ENCODE peak calls at places on chromosomes 1 and 21, in six cellular contexts. T, V, L, O, M and U are unnamed samples.
A peak's percentile ranks its signal among the peaks of the same experiment; 100 is the strongest.

GRCh38 chr1:50929376-50929958 is 30.6 kb downstream of the FAF1 start:
- DNase-seq in L (peak; percentile 47), M (no peak), V (no peak), T (peak; percentile 16), O (no peak), U (peak; percentile 5)

GRCh38 chr1:111577814-111578213 is 41.8 kb upstream of the RAP1A start:
- DNase-seq in M (no peak), L (no peak), O (no peak), T (no peak), V (no peak), U (no peak)

GRCh38 chr21:37700641-37701202 is 215.5 kb downstream of the KCNJ6 start:
- DNase-seq in T (peak; percentile 73), L (peak; percentile 48), V (peak; percentile 48), O (peak; percentile 56), M (peak; percentile 80), U (peak; percentile 92)

GRCh38 chr1:25068829-25069228 is 138.8 kb upstream of the RUNX3 start:
- DNase-seq in L (no peak), V (no peak), O (no peak), M (peak; percentile 49), T (no peak), U (no peak)

GRCh38 chr1:44662683-44663030 is 11.6 kb downstream of the TMEM53 start:
- DNase-seq in T (no peak), M (no peak), O (no peak), L (no peak), V (no peak), U (no peak)

GRCh38 chr1:67100833-67101232 is 33.9 kb downstream of the C1orf141 start:
- DNase-seq in V (no peak), L (no peak), T (no peak), O (no peak), M (no peak), U (no peak)

GRCh38 chr1:149962039-149962647 is 25.5 kb upstream of the MTMR11 start:
- DNase-seq in V (no peak), T (peak; percentile 58), L (peak; percentile 67), O (peak; percentile 34), M (peak; percentile 72), U (peak; percentile 57)

GRCh38 chr21:45259206-45259795 is 28.4 kb downstream of the POFUT2 start:
- DNase-seq in O (no peak), M (no peak), V (peak; percentile 39), L (no peak), T (no peak), U (no peak)

GRCh38 chr1:151919246-151919645 is 9.9 kb upstream of the THEM4 start:
- DNase-seq in M (no peak), V (no peak), O (no peak), T (no peak), L (no peak), U (no peak)

GRCh38 chr1:78168306-78168705 is 122.5 kb downstream of the GIPC2 start:
- DNase-seq in L (no peak), M (no peak), O (no peak), T (no peak), V (no peak), U (no peak)

GRCh38 chr1:185813401-185813979 is 79.3 kb downstream of the HMCN1 start:
- DNase-seq in T (peak; percentile 43), V (no peak), L (peak; percentile 24), M (peak; percentile 13), O (no peak), U (peak; percentile 48)

GRCh38 chr1:66274634-66275033 is 259.3 kb upstream of the SGIP1 start:
- DNase-seq in O (no peak), T (no peak), M (no peak), L (no peak), V (no peak), U (no peak)

GRCh38 chr1:8091691-8092090 is 65.6 kb upstream of the ERRFI1 start:
- DNase-seq in M (no peak), V (no peak), T (no peak), L (no peak), O (no peak), U (no peak)

GRCh38 chr1:211127166-211127565 is 6.8 kb downstream of the KCNH1 start:
- DNase-seq in M (no peak), T (no peak), L (no peak), O (no peak), V (no peak), U (no peak)

GRCh38 chr1:22828151-22828817 is 117.6 kb downstream of the EPHB2 start:
- DNase-seq in V (no peak), T (no peak), M (no peak), L (no peak), O (no peak), U (no peak)

GRCh38 chr21:46191257-46191685 is 7.0 kb upstream of the SPATC1L start:
- DNase-seq in L (no peak), V (no peak), M (peak; percentile 46), T (no peak), O (no peak), U (no peak)

GRCh38 chr1:17979815-17980214 is 127.8 kb upstream of the IGSF21 start:
- DNase-seq in V (no peak), L (no peak), T (no peak), O (no peak), M (peak; percentile 27), U (no peak)

GRCh38 chr1:17982197-17982596 is 125.4 kb upstream of the IGSF21 start:
- DNase-seq in L (no peak), T (no peak), V (no peak), O (no peak), M (no peak), U (no peak)

GRCh38 chr1:17990401-17990800 is 117.2 kb upstream of the IGSF21 start:
- DNase-seq in L (no peak), T (no peak), O (no peak), M (no peak), V (no peak), U (no peak)

DNA sequence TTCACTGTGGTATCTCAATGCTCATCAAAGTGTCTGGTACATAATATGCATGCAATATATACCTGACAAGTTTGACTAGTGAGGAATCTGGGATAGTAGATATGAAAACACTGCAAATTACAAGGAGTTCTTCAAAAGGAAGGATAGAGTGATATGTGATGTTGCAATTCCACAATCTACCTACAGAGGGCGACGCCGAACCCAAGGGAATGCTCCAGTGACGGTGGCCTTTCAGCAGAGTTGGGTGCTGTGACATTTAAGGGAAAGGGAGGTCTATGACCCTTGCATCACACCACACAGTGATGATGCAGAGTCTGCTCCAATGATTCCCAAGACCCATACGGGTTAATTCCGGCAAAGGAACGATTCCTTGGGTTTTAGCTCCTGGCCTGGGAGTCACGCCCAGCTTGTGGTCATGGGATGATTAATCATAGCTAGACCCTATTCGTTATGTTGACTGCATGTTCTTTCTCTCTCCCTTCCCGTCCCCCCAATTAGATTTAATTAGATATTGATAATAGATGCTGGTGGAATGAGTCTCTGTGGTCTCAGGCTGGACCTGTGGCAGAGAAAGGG is 123.0 kb upstream of the IGSF21 start:
- DNase-seq in V (peak; percentile 86), O (no peak), M (peak; percentile 74), L (peak; percentile 20), T (peak; percentile 28), U (no peak)
- TF ChIP-seq ZNF274 in V (no peak), O (no peak), M (no peak), L (no peak), T (no peak), U (no peak)

GRCh38 chr1:15056515-15057285 is 96.8 kb upstream of the TMEM51 start:
- DNase-seq in M (peak; percentile 34), V (no peak), T (no peak), L (no peak), O (no peak), U (no peak)
- TF ChIP-seq ZNF274 in M (no peak), V (no peak), T (no peak), L (no peak), O (no peak), U (no peak)

DNA sequence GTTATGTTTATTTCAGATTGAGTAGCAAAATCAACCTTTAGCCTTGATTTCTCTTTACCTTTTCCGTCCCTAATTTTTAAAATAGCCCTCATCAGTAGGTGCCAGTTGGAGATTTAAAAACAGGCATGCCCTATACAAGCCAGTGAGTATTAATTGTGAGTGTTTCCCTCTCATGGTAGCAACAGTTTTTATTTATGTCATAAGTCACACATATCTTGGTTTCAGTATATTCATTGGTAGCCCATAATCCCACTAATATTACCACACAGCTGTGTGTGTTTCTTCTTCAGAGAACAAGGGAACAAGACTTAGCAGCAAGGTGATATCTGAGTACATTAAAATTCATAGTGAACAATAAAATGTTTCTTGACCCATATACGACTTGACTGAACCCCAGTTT is 68.6 kb upstream of the HSPA13 start:
- DNase-seq in L (no peak), V (no peak), M (no peak), T (no peak), O (no peak), U (no peak)
- TF ChIP-seq ZNF274 in L (no peak), V (no peak), M (no peak), T (no peak), O (no peak), U (no peak)

GRCh38 chr1:2380816-2381591 is 10.3 kb downstream of the MORN1 start:
- DNase-seq in L (no peak), T (no peak), M (no peak), V (no peak), O (no peak), U (no peak)
- TF ChIP-seq ZNF274 in L (no peak), T (no peak), M (no peak), V (no peak), O (no peak), U (no peak)

GRCh38 chr1:3778590-3779264 is 6.2 kb downstream of the SMIM1 start:
- DNase-seq in O (no peak), M (no peak), L (no peak), T (no peak), V (no peak), U (no peak)

GRCh38 chr1:3780901-3781300 is 8.4 kb downstream of the SMIM1 start:
- DNase-seq in V (no peak), O (no peak), M (no peak), T (no peak), L (no peak), U (no peak)

GRCh38 chr1:3777647-3778589 is 5.4 kb downstream of the SMIM1 start:
- DNase-seq in M (no peak), V (no peak), T (no peak), O (no peak), L (no peak), U (no peak)

GRCh38 chr1:3779912-3780416 is 7.4 kb downstream of the SMIM1 start:
- DNase-seq in M (no peak), L (no peak), T (no peak), O (no peak), V (no peak), U (no peak)

DNA sequence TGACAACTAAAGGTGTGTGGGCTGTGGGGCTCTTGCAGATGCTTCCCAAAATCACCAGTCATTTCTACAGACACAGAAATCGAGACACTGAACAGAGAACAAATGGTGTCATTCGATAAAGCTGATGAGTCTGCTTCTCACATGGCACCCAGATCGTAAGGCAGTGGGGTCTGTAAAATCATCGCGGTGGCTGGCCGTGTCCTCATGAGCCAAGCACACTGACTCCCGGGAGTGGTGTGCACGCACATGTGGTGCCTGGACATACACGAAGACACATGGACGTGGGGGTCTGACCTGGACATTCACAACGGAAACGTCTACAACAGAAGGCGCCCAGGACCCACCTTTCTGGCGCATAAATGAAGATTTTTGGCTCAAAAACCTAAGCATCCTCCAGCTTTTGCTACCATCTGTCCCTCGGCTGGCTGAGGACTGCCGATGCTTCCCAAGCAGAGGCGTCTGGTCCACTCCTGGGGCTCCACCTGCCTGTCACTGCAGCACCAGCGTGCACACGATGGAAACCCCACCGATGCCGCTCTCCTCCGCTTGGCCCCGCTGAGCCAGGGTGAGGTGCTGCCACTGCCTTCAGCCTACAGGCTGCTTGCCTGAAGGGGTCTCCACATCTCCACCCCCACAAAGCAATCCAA is 6.8 kb downstream of the SMIM1 start:
- DNase-seq in V (no peak), L (no peak), M (no peak), O (no peak), T (no peak), U (no peak)
- TF ChIP-seq ZNF274 in V (no peak), L (no peak), M (no peak), O (no peak), T (no peak), U (no peak)